ENCODE peak calls at places on chromosomes 12 and 14, in nine cellular contexts. D is brain microvascular endothelial cell; N is fibroblast of the aortic adventitia; C is NCI-H1436; I is nephron progenitor cell; P is A549; B is activated gamma-delta T cell treated with anti-CD3 and anti-CD28 coated beads, Interleukin-2, amount 50 U/mL, for 16 hours; V is upper lobe of right lung; H is HT-29. L is an unnamed sample.

GRCh38 chr12:68342966-68343365 is 10.8 kb upstream of the MDM1 start:
- DNase-seq in D (no peak), N (no peak), C (peak), I (no peak), P (no peak), B (no peak), V (no peak), H (no peak), L (no peak)

GRCh38 chr12:56635539-56636117 is 5.5 kb upstream of the BAZ2A start:
- DNase-seq in D (no peak), N (no peak), C (no peak), I (no peak), P (peak), B (peak), V (no peak), H (no peak), L (no peak)

GRCh38 chr12:130639759-130640158 is 76.3 kb downstream of the RIMBP2 start:
- DNase-seq in D (no peak), N (no peak), C (no peak), I (no peak), P (no peak), B (no peak), V (no peak), H (no peak), L (no peak)

GRCh38 chr14:37466623-37467088 is 128.4 kb downstream of the FOXA1 start:
- DNase-seq in D (no peak), N (no peak), C (no peak), I (no peak), P (peak), B (no peak), V (no peak), H (peak), L (no peak)

GRCh38 chr14:27642251-27642866 is 1044.5 kb upstream of the NOVA1 start:
- DNase-seq in D (no peak), N (no peak), C (no peak), I (no peak), P (no peak), B (no peak), V (no peak), H (no peak), L (no peak)

GRCh38 chr14:90818715-90819114 is 2.5 kb upstream of the TTC7B start:
- DNase-seq in D (no peak), N (no peak), C (no peak), I (no peak), P (no peak), B (no peak), V (no peak), H (no peak), L (no peak)

GRCh38 chr12:104529130-104529874 is 72.6 kb downstream of the CHST11 start:
- DNase-seq in D (no peak), N (no peak), C (no peak), I (no peak), P (no peak), B (no peak), V (no peak), H (no peak), L (no peak)

GRCh38 chr12:58277231-58277630 is 335.9 kb downstream of the ATP23 start:
- DNase-seq in D (no peak), N (no peak), C (no peak), I (no peak), P (no peak), B (no peak), V (no peak), H (no peak), L (no peak)

GRCh38 chr12:116750298-116750697 is 12.2 kb downstream of the RNFT2 start:
- DNase-seq in D (no peak), N (no peak), C (no peak), I (no peak), P (no peak), B (no peak), V (no peak), H (no peak), L (no peak)

GRCh38 chr14:104586832-104587620 is 7.5 kb downstream of the C14orf180 start:
- DNase-seq in D (no peak), N (no peak), C (no peak), I (no peak), P (no peak), B (no peak), V (no peak), H (no peak), L (no peak)

GRCh38 chr12:52217223-52217622 is 15.8 kb upstream of the KRT7 start:
- DNase-seq in D (no peak), N (no peak), C (no peak), I (no peak), P (peak), B (no peak), V (peak), H (peak), L (no peak)

GRCh38 chr14:32607399-32607798 is 278.3 kb downstream of the AKAP6 start:
- DNase-seq in D (no peak), N (peak), C (no peak), I (peak), P (no peak), B (no peak), V (no peak), H (no peak), L (no peak)

GRCh38 chr12:106227641-106228319 is 20.0 kb downstream of the CKAP4 start:
- DNase-seq in D (no peak), N (peak), C (no peak), I (no peak), P (peak), B (peak), V (peak), H (no peak), L (no peak)

GRCh38 chr12:79327465-79327864 is 363.3 kb downstream of the PAWR start:
- DNase-seq in D (no peak), N (no peak), C (no peak), I (no peak), P (peak), B (no peak), V (no peak), H (no peak), L (no peak)

GRCh38 chr12:12661086-12661485 is 34.9 kb downstream of the GPR19 start:
- DNase-seq in D (peak), N (peak), C (no peak), I (no peak), P (no peak), B (no peak), V (no peak), H (no peak), L (no peak)

GRCh38 chr12:6639151-6639773 is 3.5 kb upstream of the LPAR5 start:
- DNase-seq in D (no peak), N (no peak), C (no peak), I (no peak), P (no peak), B (no peak), V (no peak), H (no peak), L (no peak)

GRCh38 chr14:52974406-52974805 is 23.6 kb upstream of the FERMT2 start:
- DNase-seq in D (no peak), N (no peak), C (no peak), I (no peak), P (no peak), B (no peak), V (no peak), H (no peak), L (no peak)

GRCh38 chr12:57756406-57757341 is 1.8 kb downstream of the MARCHF9 start:
- DNase-seq in D (no peak), N (no peak), C (peak), I (peak), P (peak), B (peak), V (peak), H (peak), L (peak)

GRCh38 chr14:103374121-103374520 is 11.1 kb upstream of the MARK3 start:
- DNase-seq in D (no peak), N (no peak), C (no peak), I (no peak), P (no peak), B (no peak), V (no peak), H (no peak), L (no peak)

GRCh38 chr14:68458840-68459469 is 333.9 kb downstream of the ZFP36L1 start:
- DNase-seq in D (peak), N (peak), C (no peak), I (no peak), P (peak), B (no peak), V (peak), H (peak), L (no peak)

GRCh38 chr12:48005750-48006021 is 1.4 kb upstream of the COL2A1 start:
- DNase-seq in D (no peak), N (no peak), C (no peak), I (no peak), P (no peak), B (no peak), V (no peak), H (no peak), L (no peak)

GRCh38 chr14:67360469-67361206 is 510 bp downstream of the EIF2S1 start:
- DNase-seq in D (no peak), N (no peak), C (no peak), I (no peak), P (no peak), B (no peak), V (no peak), H (no peak), L (no peak)

GRCh38 chr12:21476949-21477348 is 24.5 kb downstream of the RECQL start:
- DNase-seq in D (peak), N (peak), C (no peak), I (no peak), P (no peak), B (no peak), V (no peak), H (no peak), L (no peak)

L was measured in NCI-H748 treated with DMSO at 0.1 percent for 48 hours.